ENCODE peak calls at places on chromosomes 16 and 17, in eight cellular contexts. H, A, D, T, F, Q, P and L are unnamed samples.
A peak's percentile ranks its signal among the peaks of the same experiment; 100 is the strongest.

GRCh38 chr17:80678621-80679020 is 134.0 kb downstream of the RPTOR start:
- DNase-seq in H (no peak), A (peak; percentile 53), D (no peak), T (no peak), F (peak; percentile 34), Q (peak; percentile 46), P (no peak), L (peak; percentile 76)

GRCh38 chr16:17269434-17269833 is 201.3 kb downstream of the XYLT1 start:
- DNase-seq in H (no peak), A (no peak), D (no peak), T (no peak), F (no peak), Q (peak; percentile 9), P (no peak), L (no peak)

GRCh38 chr16:50393461-50394214 is 24.9 kb upstream of the BRD7 start:
- DNase-seq in H (no peak), A (no peak), D (no peak), T (no peak), F (no peak), Q (no peak), P (no peak), L (no peak)

GRCh38 chr16:82331397-82331796 is 161.4 kb upstream of the MPHOSPH6 start:
- DNase-seq in H (no peak), A (no peak), D (no peak), T (no peak), F (no peak), Q (no peak), P (no peak), L (peak; percentile 12)

GRCh38 chr17:14019186-14019956 is 49.9 kb upstream of the COX10 start:
- DNase-seq in H (no peak), A (peak; percentile 50), D (no peak), T (no peak), F (no peak), Q (peak; percentile 44), P (no peak), L (peak; percentile 42)

GRCh38 chr16:88293097-88293496 is 89.7 kb upstream of the ZNF469 start:
- DNase-seq in H (no peak), A (no peak), D (no peak), T (no peak), F (no peak), Q (no peak), P (no peak), L (no peak)

GRCh38 chr16:63982156-63982555 is 1139.7 kb downstream of the CDH11 start:
- DNase-seq in H (no peak), A (no peak), D (no peak), T (no peak), F (no peak), Q (no peak), P (no peak), L (no peak)

GRCh38 chr17:83189673-83190385 is 110.4 kb downstream of the METRNL start:
- DNase-seq in H (no peak), A (peak; percentile 29), D (peak; percentile 43), T (peak; percentile 88), F (no peak), Q (no peak), P (no peak), L (no peak)

GRCh38 chr16:50611332-50611934 is 63.2 kb downstream of the NKD1 start:
- DNase-seq in H (no peak), A (peak; percentile 56), D (no peak), T (no peak), F (peak; percentile 12), Q (no peak), P (no peak), L (peak; percentile 25)

GRCh38 chr17:82948081-82948511 is 108.3 kb upstream of the ZNF750 start:
- DNase-seq in H (no peak), A (no peak), D (peak; percentile 14), T (peak; percentile 24), F (no peak), Q (no peak), P (no peak), L (no peak)

GRCh38 chr17:44004077-44004760 is at the start of gene NAGS:
- DNase-seq in H (no peak), A (no peak), D (no peak), T (peak; percentile 42), F (no peak), Q (peak; percentile 29), P (no peak), L (no peak)

GRCh38 chr16:35188288-35189155 is 1729.1 kb downstream of the TP53TG3F start:
- DNase-seq in H (no peak), A (no peak), D (no peak), T (no peak), F (no peak), Q (no peak), P (no peak), L (peak; percentile 27)
- TF ChIP-seq CTCF in H (no peak), A (no peak), D (peak; percentile 52), T (no peak), F (no peak), Q (no peak), P (peak; percentile 12), L (peak; percentile 25)

GRCh38 chr16:3879887-3880564 is 487 bp downstream of the CREBBP start:
- DNase-seq in H (peak; percentile 75), A (peak; percentile 60), D (peak; percentile 82), T (peak; percentile 88), F (no peak), Q (no peak), P (no peak), L (peak; percentile 59)
- TF ChIP-seq CTCF in H (peak; percentile 54), A (no peak), D (peak; percentile 36), T (no peak), F (no peak), Q (peak; percentile 51), P (peak; percentile 79), L (peak; percentile 33)

GRCh38 chr17:57541472-57542394 is 203.4 kb downstream of the CCDC182 start:
- DNase-seq in H (peak; percentile 84), A (peak; percentile 91), D (peak; percentile 62), T (no peak), F (no peak), Q (peak; percentile 76), P (no peak), L (peak; percentile 74)
- TF ChIP-seq CTCF in H (no peak), A (no peak), D (no peak), T (no peak), F (no peak), Q (no peak), P (no peak), L (no peak)

GRCh38 chr17:48542956-48543853 is 1.7 kb downstream of the HOXB2 start:
- DNase-seq in H (peak; percentile 29), A (peak; percentile 66), D (peak; percentile 47), T (no peak), F (no peak), Q (peak; percentile 66), P (no peak), L (peak; percentile 59)
- TF ChIP-seq CTCF in H (no peak), A (peak; percentile 3), D (peak; percentile 38), T (no peak), F (no peak), Q (peak; percentile 27), P (no peak), L (peak; percentile 28)

GRCh38 chr17:30369995-30370394 is 8.7 kb upstream of the CPD start:
- DNase-seq in H (no peak), A (no peak), D (no peak), T (no peak), F (no peak), Q (peak; percentile 53), P (no peak), L (peak; percentile 34)

GRCh38 chr17:30376621-30377452 is 1.9 kb upstream of the CPD start:
- DNase-seq in H (peak; percentile 46), A (peak; percentile 93), D (peak; percentile 49), T (peak; percentile 50), F (peak; percentile 57), Q (no peak), P (no peak), L (peak; percentile 80)

GRCh38 chr17:30368896-30369720 is 9.6 kb upstream of the CPD start:
- DNase-seq in H (no peak), A (no peak), D (no peak), T (no peak), F (no peak), Q (no peak), P (no peak), L (no peak)

GRCh38 chr17:30375661-30376060 is 3.1 kb upstream of the CPD start:
- DNase-seq in H (no peak), A (peak; percentile 46), D (no peak), T (no peak), F (no peak), Q (no peak), P (no peak), L (no peak)

DNA sequence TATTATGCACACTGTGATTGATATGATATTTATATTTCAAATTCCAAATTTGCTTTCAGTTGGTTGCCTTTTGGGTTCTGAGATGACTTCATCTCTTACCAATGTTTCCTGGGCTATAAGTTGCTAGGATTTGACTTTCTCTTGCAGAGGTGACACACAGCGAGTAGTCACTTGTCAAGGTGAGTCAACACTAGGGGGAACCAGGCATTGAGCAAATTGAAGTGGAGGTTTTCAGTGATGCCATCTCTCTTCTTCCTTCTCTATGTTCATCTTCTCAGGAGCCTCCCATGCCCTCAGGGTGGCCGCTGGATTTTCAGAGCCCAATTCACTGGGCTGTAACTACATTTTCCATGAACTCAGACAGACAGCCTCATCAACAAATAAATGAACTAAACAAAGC is 6.0 kb upstream of the CPD start:
- DNase-seq in H (no peak), A (no peak), D (no peak), T (no peak), F (peak; percentile 29), Q (peak; percentile 92), P (no peak), L (peak; percentile 72)
- TF ChIP-seq CTCF in H (no peak), A (no peak), D (no peak), T (no peak), F (peak; percentile 6), Q (peak; percentile 58), P (no peak), L (no peak)

DNA sequence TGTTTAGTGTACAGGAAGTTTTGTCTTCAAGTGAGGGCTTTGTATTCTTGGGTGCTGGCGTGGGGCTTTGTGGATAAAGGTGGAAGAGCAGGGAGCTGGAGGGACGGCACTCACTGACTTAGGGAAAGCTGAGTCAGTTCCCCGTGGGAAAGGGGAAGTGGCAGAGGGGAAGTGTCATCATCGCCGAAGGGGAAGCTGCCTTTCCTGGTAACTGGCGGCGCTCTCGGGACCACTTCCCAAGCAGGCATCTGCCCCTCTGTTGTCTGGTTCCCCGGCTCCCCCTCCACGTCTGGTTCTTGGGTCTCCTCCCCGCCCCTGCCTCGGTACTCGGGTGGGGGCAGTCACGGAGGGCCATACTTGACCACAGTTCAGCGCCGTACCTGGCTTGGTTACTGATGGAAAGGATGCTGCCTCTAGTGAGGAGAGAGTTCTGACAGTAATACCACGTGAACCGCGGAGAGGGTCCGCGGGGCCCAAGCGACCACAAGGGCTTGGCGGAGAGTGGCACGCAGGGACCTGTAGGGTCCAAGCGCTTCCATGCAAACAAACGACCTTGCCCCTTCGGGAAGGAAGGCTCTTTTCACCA is 9.0 kb downstream of the KDM6B start:
- DNase-seq in H (peak; percentile 87), A (peak; percentile 95), D (peak; percentile 70), T (peak; percentile 71), F (peak; percentile 71), Q (no peak), P (no peak), L (peak; percentile 83)
- TF ChIP-seq CTCF in H (no peak), A (no peak), D (no peak), T (no peak), F (no peak), Q (peak; percentile 6), P (no peak), L (no peak)